ENCODE peak calls at places on chromosomes 2 and 18, in nine cellular contexts. W is ascending aorta, V is EL, I is GM04503, Z is nucleus accumbens, X is heart left ventricle, T is SW 1271, Y is left ventricle myocardium superior, B is NCI-H1694. K is an unnamed sample.

GRCh38 chr2:111711270-111711669 is 172.7 kb downstream of the ANAPC1 start:
- DNase-seq in W (no peak), V (no peak), I (no peak), Z (no peak), X (no peak), T (no peak), Y (no peak), B (no peak), K (no peak)

GRCh38 chr2:181203916-181204315 is 223.5 kb downstream of the UBE2E3 start:
- DNase-seq in W (no peak), V (peak; percentile 41), I (peak; percentile 31), Z (no peak), X (no peak), T (no peak), Y (no peak), B (no peak), K (no peak)

GRCh38 chr2:145114726-145115125 is 594.8 kb upstream of the ZEB2 start:
- DNase-seq in W (no peak), V (no peak), I (no peak), Z (no peak), X (no peak), T (no peak), Y (no peak), B (no peak), K (no peak)

GRCh38 chr2:168136392-168136977 is 110.9 kb downstream of the STK39 start:
- DNase-seq in W (no peak), V (peak; percentile 47), I (no peak), Z (no peak), X (no peak), T (peak; percentile 47), Y (no peak), B (peak; percentile 55), K (no peak)

GRCh38 chr2:175741164-175741563 is 260.9 kb downstream of the LNPK start:
- DNase-seq in W (no peak), V (no peak), I (no peak), Z (no peak), X (no peak), T (no peak), Y (no peak), B (no peak), K (no peak)

GRCh38 chr18:46555213-46555612 is 101.8 kb downstream of the LOXHD1 start:
- DNase-seq in W (no peak), V (no peak), I (no peak), Z (peak; percentile 23), X (no peak), T (no peak), Y (no peak), B (no peak), K (no peak)

GRCh38 chr2:203998195-203998804 is 61.7 kb downstream of the ICOS start:
- DNase-seq in W (no peak), V (no peak), I (no peak), Z (no peak), X (no peak), T (no peak), Y (no peak), B (no peak), K (no peak)

GRCh38 chr18:74381621-74382350 is 66.1 kb downstream of the C18orf63 start:
- DNase-seq in W (no peak), V (no peak), I (no peak), Z (no peak), X (no peak), T (no peak), Y (no peak), B (no peak), K (no peak)

GRCh38 chr2:8481463-8482009 is 200.3 kb upstream of the ID2 start:
- DNase-seq in W (no peak), V (no peak), I (no peak), Z (no peak), X (no peak), T (no peak), Y (no peak), B (no peak), K (no peak)

GRCh38 chr2:9844036-9844483 is 786 bp downstream of the TAF1B start:
- DNase-seq in W (no peak), V (peak; percentile 57), I (no peak), Z (no peak), X (no peak), T (no peak), Y (no peak), B (peak; percentile 28), K (no peak)

GRCh38 chr18:55830490-55830889 is 242.5 kb upstream of the TCF4 start:
- DNase-seq in W (no peak), V (peak; percentile 58), I (no peak), Z (no peak), X (no peak), T (no peak), Y (no peak), B (no peak), K (peak; percentile 34)

GRCh38 chr2:127661949-127662510 is 13.3 kb downstream of the LIMS2 start:
- DNase-seq in W (no peak), V (no peak), I (no peak), Z (no peak), X (peak; percentile 79), T (no peak), Y (peak; percentile 69), B (no peak), K (no peak)

GRCh38 chr2:45902379-45902778 is 250.9 kb downstream of the PRKCE start:
- DNase-seq in W (no peak), V (no peak), I (no peak), Z (no peak), X (no peak), T (no peak), Y (no peak), B (no peak), K (no peak)

GRCh38 chr2:15645720-15646385 is 54.2 kb downstream of the DDX1 start:
- DNase-seq in W (no peak), V (no peak), I (no peak), Z (no peak), X (no peak), T (no peak), Y (no peak), B (no peak), K (no peak)

GRCh38 chr2:202005272-202005887 is 28.3 kb upstream of the FZD7 start:
- DNase-seq in W (no peak), V (no peak), I (no peak), Z (no peak), X (no peak), T (no peak), Y (no peak), B (no peak), K (no peak)

GRCh38 chr2:222774941-222775340 is 85.9 kb upstream of the ACSL3 start:
- DNase-seq in W (no peak), V (peak; percentile 71), I (no peak), Z (no peak), X (no peak), T (no peak), Y (no peak), B (no peak), K (no peak)

GRCh38 chr2:155583674-155584195 is 748.8 kb downstream of the NR4A2 start:
- DNase-seq in W (no peak), V (no peak), I (no peak), Z (no peak), X (no peak), T (no peak), Y (no peak), B (no peak), K (no peak)

GRCh38 chr18:77013777-77014525 is 118.6 kb downstream of the MBP start:
- DNase-seq in W (peak; percentile 49), V (no peak), I (no peak), Z (peak; percentile 34), X (no peak), T (no peak), Y (peak; percentile 73), B (no peak), K (peak; percentile 81)

GRCh38 chr2:235381261-235381912 is 112.5 kb upstream of the AGAP1 start:
- DNase-seq in W (no peak), V (peak; percentile 29), I (no peak), Z (no peak), X (no peak), T (no peak), Y (no peak), B (no peak), K (no peak)

GRCh38 chr2:12050381-12050780 is 303.9 kb downstream of the LPIN1 start:
- DNase-seq in W (no peak), V (peak; percentile 82), I (no peak), Z (no peak), X (no peak), T (no peak), Y (no peak), B (no peak), K (no peak)

GRCh38 chr2:230866704-230867561 is 2.2 kb downstream of the ITM2C start:
- DNase-seq in W (no peak), V (peak; percentile 39), I (no peak), Z (peak; percentile 67), X (no peak), T (no peak), Y (no peak), B (peak; percentile 30), K (no peak)

GRCh38 chr2:10919776-10920606 is 8.3 kb downstream of the KCNF1 start:
- DNase-seq in W (no peak), V (no peak), I (no peak), Z (no peak), X (no peak), T (no peak), Y (no peak), B (no peak), K (no peak)

GRCh38 chr2:65922794-65923193 is 490.4 kb upstream of the SPRED2 start:
- DNase-seq in W (no peak), V (peak; percentile 15), I (no peak), Z (no peak), X (no peak), T (no peak), Y (no peak), B (no peak), K (peak; percentile 51)

GRCh38 chr18:63336366-63337099 is 17.0 kb upstream of the BCL2 start:
- DNase-seq in W (no peak), V (peak; percentile 95), I (peak; percentile 87), Z (no peak), X (no peak), T (peak; percentile 84), Y (no peak), B (no peak), K (no peak)

GRCh38 chr2:221969087-221969829 is 329.5 kb downstream of the PAX3 start:
- DNase-seq in W (no peak), V (peak; percentile 50), I (peak; percentile 4), Z (no peak), X (no peak), T (peak; percentile 21), Y (no peak), B (peak; percentile 55), K (no peak)

GRCh38 chr2:72148391-72148974 is 821 bp upstream of the CYP26B1 start:
- DNase-seq in W (no peak), V (no peak), I (no peak), Z (no peak), X (no peak), T (no peak), Y (no peak), B (no peak), K (peak; percentile 10)

GRCh38 chr2:20670315-20671035 is 3.5 kb downstream of the GDF7 start:
- DNase-seq in W (no peak), V (no peak), I (no peak), Z (no peak), X (no peak), T (no peak), Y (no peak), B (no peak), K (no peak)

GRCh38 chr18:49052891-49053644 is 102.3 kb upstream of the SMAD7 start:
- DNase-seq in W (no peak), V (peak; percentile 97), I (peak; percentile 98), Z (no peak), X (no peak), T (no peak), Y (no peak), B (peak; percentile 50), K (no peak)

GRCh38 chr2:186992597-186992996 is 143.6 kb upstream of the ZSWIM2 start:
- DNase-seq in W (no peak), V (no peak), I (no peak), Z (no peak), X (no peak), T (no peak), Y (no peak), B (no peak), K (no peak)

GRCh38 chr2:13681936-13682335 is 950.6 kb upstream of the LRATD1 start:
- DNase-seq in W (no peak), V (no peak), I (no peak), Z (no peak), X (no peak), T (no peak), Y (no peak), B (no peak), K (no peak)

GRCh38 chr2:199684168-199684567 is 166.8 kb downstream of the FTCDNL1 start:
- DNase-seq in W (no peak), V (no peak), I (no peak), Z (no peak), X (no peak), T (no peak), Y (no peak), B (no peak), K (no peak)

K was measured in lung.